ENCODE peak calls at places on chromosomes 7 and 10, in five cellular contexts. D is upper lobe of right lung, A is mammary epithelial cell, T is bronchial epithelial cell, X is psoas muscle. K is an unnamed sample.

GRCh38 chr7:26062240-26062603 is 89.8 kb upstream of the NFE2L3 start:
- DNase-seq in D (no peak), A (no peak), T (no peak), X (no peak), K (no peak)

GRCh38 chr10:132385721-132386418 is 11.1 kb upstream of the PWWP2B start:
- DNase-seq in D (peak; percentile 56), A (no peak), T (no peak), X (peak; percentile 46), K (no peak)

GRCh38 chr10:96917628-96918027 is 85.5 kb downstream of the LCOR start:
- DNase-seq in D (no peak), A (no peak), T (no peak), X (no peak), K (no peak)

GRCh38 chr10:132265878-132266496 is 41.8 kb downstream of the STK32C start:
- DNase-seq in D (no peak), A (no peak), T (no peak), X (no peak), K (peak; percentile 32)

GRCh38 chr7:116574025-116574822 is 49.4 kb downstream of the CAV1 start:
- DNase-seq in D (no peak), A (no peak), T (no peak), X (no peak), K (no peak)

GRCh38 chr7:347001-347590 is 57.1 kb downstream of the FOXL3 start:
- DNase-seq in D (no peak), A (no peak), T (no peak), X (no peak), K (no peak)

GRCh38 chr7:17769918-17770317 is 170.4 kb downstream of the SNX13 start:
- DNase-seq in D (no peak), A (peak; percentile 58), T (peak; percentile 57), X (peak; percentile 52), K (peak; percentile 58)

GRCh38 chr10:35212856-35213255 is 86.2 kb downstream of the CREM start:
- DNase-seq in D (no peak), A (no peak), T (no peak), X (no peak), K (no peak)

GRCh38 chr7:47635091-47636090 is 53.5 kb upstream of the TNS3 start:
- DNase-seq in D (peak; percentile 81), A (peak; percentile 69), T (peak; percentile 88), X (no peak), K (peak; percentile 28)

GRCh38 chr7:1590887-1591286 is 21.1 kb upstream of the PSMG3 start:
- DNase-seq in D (no peak), A (no peak), T (no peak), X (no peak), K (no peak)

GRCh38 chr10:32952094-32952493 is 5.9 kb downstream of the ITGB1 start:
- DNase-seq in D (no peak), A (no peak), T (no peak), X (no peak), K (no peak)
- H3K4me3 ChIP-seq in D (no peak overlapping the region), A (peak overlapping the region; percentile 95), T (no peak overlapping the region), X (no peak overlapping the region), K (no peak overlapping the region)

GRCh38 chr7:111677848-111678247 is 115.6 kb upstream of the IMMP2L start:
- DNase-seq in D (no peak), A (peak; percentile 30), T (peak; percentile 28), X (no peak), K (no peak)
- TF ChIP-seq CTCF in D (no peak), A (no peak), T (no peak), X (no peak), K (no peak)

DNA sequence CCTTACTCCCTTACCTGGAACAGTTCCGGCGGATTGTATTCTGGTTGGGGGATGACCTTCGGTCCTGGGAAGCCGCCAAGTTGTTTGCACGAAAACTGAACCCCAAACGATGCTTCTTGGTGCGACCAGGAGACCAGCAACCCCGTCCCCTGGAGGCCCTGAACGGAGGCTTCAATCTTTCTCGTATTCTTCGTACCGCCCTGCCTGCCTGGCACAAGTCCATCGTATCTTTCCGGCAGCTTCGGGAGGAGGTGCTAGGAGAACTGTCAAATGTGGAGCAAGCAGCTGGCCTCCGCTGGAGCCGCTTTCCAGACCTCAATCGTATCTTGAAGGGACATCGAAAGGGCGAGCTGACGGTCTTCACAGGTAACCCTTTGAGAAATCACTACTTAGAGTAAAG is 1.7 kb downstream of the TWNK start:
- DNase-seq in D (no peak), A (no peak), T (no peak), X (no peak), K (no peak)
- H3K4me3 ChIP-seq in D (no peak overlapping the region), A (no peak overlapping the region), T (no peak overlapping the region), X (peak overlapping the region; percentile 22), K (peak overlapping the region; percentile 88)

GRCh38 chr10:73414230-73414981 is 548 bp upstream of the ANXA7 start:
- DNase-seq in D (no peak), A (peak; percentile 73), T (peak; percentile 86), X (no peak), K (no peak)
- TF ChIP-seq CTCF in D (no peak), A (no peak), T (no peak), X (no peak), K (no peak)

DNA sequence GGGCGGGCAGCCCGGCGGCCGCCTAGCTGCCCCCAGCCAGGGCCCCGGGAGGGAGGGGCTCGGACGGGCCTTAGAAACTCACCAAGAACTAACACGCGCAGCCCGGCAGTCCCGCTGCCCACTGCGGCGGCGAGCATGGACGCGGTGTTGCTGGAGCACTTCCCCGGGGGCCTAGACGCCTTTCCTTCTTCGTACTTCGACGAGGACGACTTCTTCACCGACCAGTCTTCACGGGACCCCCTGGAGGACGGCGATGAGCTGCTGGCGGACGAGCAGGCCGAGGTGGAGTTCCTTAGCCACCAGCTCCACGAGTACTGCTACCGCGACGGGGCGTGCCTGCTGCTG is 256 bp downstream of the PTF1A start:
- DNase-seq in D (no peak), A (peak; percentile 18), T (no peak), X (no peak), K (no peak)
- H3K4me3 ChIP-seq in D (no peak overlapping the region), A (no peak overlapping the region), T (no peak overlapping the region), X (peak overlapping the region; percentile 15), K (no peak overlapping the region)